ENCODE peak calls at places on chromosomes 16 and 17, in six cellular contexts. One of them, this sample, is unnamed. For H3K4me1 and H3K36me3, the result is how much of the 10 kb centered on the place peaks cover.

GRCh38 chr17:63249256-63250006 is 196.7 kb downstream of the CYB561 start:
- DNase-seq in fibroblast of lung: peak
- DNase-seq in adrenal gland: no peak
- DNase-seq in thoracic aorta: no peak
- DNase-seq in left ventricle myocardium inferior: no peak
- DNase-seq in testis: no peak
- DNase-seq in this sample: no peak

GRCh38 chr17:5184284-5184683 is 7.4 kb downstream of the ZNF594 start:
- DNase-seq in fibroblast of lung: no peak
- DNase-seq in adrenal gland: no peak
- DNase-seq in thoracic aorta: no peak
- DNase-seq in left ventricle myocardium inferior: no peak
- DNase-seq in testis: no peak
- DNase-seq in this sample: no peak

GRCh38 chr16:3458852-3459361 is 15.4 kb downstream of the NAA60 start:
- DNase-seq in fibroblast of lung: peak
- DNase-seq in adrenal gland: no peak
- DNase-seq in thoracic aorta: no peak
- DNase-seq in left ventricle myocardium inferior: no peak
- DNase-seq in testis: no peak
- DNase-seq in this sample: no peak

GRCh38 chr17:31397256-31397939 is 5.9 kb downstream of the RAB11FIP4 start:
- DNase-seq in fibroblast of lung: no peak
- DNase-seq in adrenal gland: no peak
- DNase-seq in thoracic aorta: no peak
- DNase-seq in left ventricle myocardium inferior: no peak
- DNase-seq in testis: peak
- DNase-seq in this sample: peak

GRCh38 chr17:4710693-4711634 is 532 bp downstream of the ARRB2 start:
- DNase-seq in fibroblast of lung: no peak
- DNase-seq in adrenal gland: no peak
- DNase-seq in thoracic aorta: no peak
- DNase-seq in left ventricle myocardium inferior: no peak
- DNase-seq in testis: no peak
- DNase-seq in this sample: no peak

GRCh38 chr17:55303701-55304145 is 39.0 kb downstream of the HLF start:
- DNase-seq in fibroblast of lung: peak
- DNase-seq in adrenal gland: no peak
- DNase-seq in thoracic aorta: no peak
- DNase-seq in left ventricle myocardium inferior: no peak
- DNase-seq in testis: no peak
- DNase-seq in this sample: no peak

GRCh38 chr16:20910781-20911321 is 10.3 kb downstream of the LYRM1 start:
- DNase-seq in fibroblast of lung: peak
- DNase-seq in adrenal gland: no peak
- DNase-seq in thoracic aorta: no peak
- DNase-seq in left ventricle myocardium inferior: no peak
- DNase-seq in testis: no peak
- DNase-seq in this sample: no peak

GRCh38 chr17:313911-314613 is 38.5 kb downstream of the RPH3AL start:
- DNase-seq in fibroblast of lung: no peak
- DNase-seq in adrenal gland: peak
- DNase-seq in thoracic aorta: no peak
- DNase-seq in left ventricle myocardium inferior: no peak
- DNase-seq in testis: no peak
- DNase-seq in this sample: no peak

GRCh38 chr16:68382296-68382718 is 66.0 kb downstream of the SMPD3 start:
- DNase-seq in fibroblast of lung: no peak
- DNase-seq in adrenal gland: no peak
- DNase-seq in thoracic aorta: no peak
- DNase-seq in left ventricle myocardium inferior: no peak
- DNase-seq in testis: no peak
- DNase-seq in this sample: no peak

GRCh38 chr16:75288596-75289120 is 37.2 kb upstream of the BCAR1 start:
- DNase-seq in fibroblast of lung: no peak
- DNase-seq in adrenal gland: no peak
- DNase-seq in thoracic aorta: no peak
- DNase-seq in left ventricle myocardium inferior: no peak
- DNase-seq in testis: no peak
- DNase-seq in this sample: no peak

GRCh38 chr17:79006001-79006400 is 3.6 kb downstream of the CANT1 start:
- DNase-seq in fibroblast of lung: no peak
- DNase-seq in adrenal gland: no peak
- DNase-seq in thoracic aorta: no peak
- DNase-seq in left ventricle myocardium inferior: no peak
- DNase-seq in testis: peak
- DNase-seq in this sample: no peak

GRCh38 chr17:10730956-10731879 is 1.4 kb upstream of the TMEM220 start:
- DNase-seq in fibroblast of lung: peak
- DNase-seq in adrenal gland: no peak
- DNase-seq in thoracic aorta: no peak
- DNase-seq in left ventricle myocardium inferior: no peak
- DNase-seq in testis: no peak
- DNase-seq in this sample: peak

GRCh38 chr16:50627419-50627818 is 53.7 kb downstream of the SNX20 start:
- DNase-seq in fibroblast of lung: peak
- DNase-seq in adrenal gland: peak
- DNase-seq in thoracic aorta: peak
- DNase-seq in left ventricle myocardium inferior: peak
- DNase-seq in testis: peak
- DNase-seq in this sample: peak

GRCh38 chr17:7914771-7915610 is 1.1 kb downstream of the RNF227 start:
- DNase-seq in fibroblast of lung: peak
- DNase-seq in adrenal gland: peak
- DNase-seq in thoracic aorta: no peak
- DNase-seq in left ventricle myocardium inferior: peak
- DNase-seq in testis: peak
- DNase-seq in this sample: peak

GRCh38 chr17:50355336-50355700 is 9.4 kb downstream of the XYLT2 start:
- DNase-seq in fibroblast of lung: no peak
- DNase-seq in adrenal gland: no peak
- DNase-seq in thoracic aorta: no peak
- DNase-seq in left ventricle myocardium inferior: no peak
- DNase-seq in testis: no peak
- DNase-seq in this sample: no peak

GRCh38 chr16:2511128-2511785 is 2.5 kb upstream of the ATP6V0C start:
- DNase-seq in fibroblast of lung: peak
- DNase-seq in adrenal gland: no peak
- DNase-seq in thoracic aorta: no peak
- DNase-seq in left ventricle myocardium inferior: peak
- DNase-seq in testis: peak
- DNase-seq in this sample: peak

GRCh38 chr16:4507588-4508345 is 30.8 kb downstream of the CDIP1 start:
- DNase-seq in fibroblast of lung: no peak
- DNase-seq in adrenal gland: no peak
- DNase-seq in thoracic aorta: no peak
- DNase-seq in left ventricle myocardium inferior: no peak
- DNase-seq in testis: no peak
- DNase-seq in this sample: no peak
- H3K4me1 ChIP-seq in fibroblast of lung: under half
- H3K4me1 ChIP-seq in adrenal gland: under half
- H3K4me1 ChIP-seq in thoracic aorta: under half
- H3K4me1 ChIP-seq in left ventricle myocardium inferior: half or more
- H3K4me1 ChIP-seq in testis: under half
- H3K4me1 ChIP-seq in this sample: under half

GRCh38 chr17:80613732-80614071 is 69.1 kb downstream of the RPTOR start:
- DNase-seq in fibroblast of lung: no peak
- DNase-seq in adrenal gland: no peak
- DNase-seq in thoracic aorta: no peak
- DNase-seq in left ventricle myocardium inferior: no peak
- DNase-seq in testis: no peak
- DNase-seq in this sample: no peak
- H3K27ac ChIP-seq in fibroblast of lung: no peak
- H3K27ac ChIP-seq in adrenal gland: no peak
- H3K27ac ChIP-seq in thoracic aorta: no peak
- H3K27ac ChIP-seq in left ventricle myocardium inferior: no peak
- H3K27ac ChIP-seq in testis: no peak
- H3K27ac ChIP-seq in this sample: no peak

GRCh38 chr17:37847811-37848331 is 76.3 kb upstream of the TBC1D3K start:
- DNase-seq in fibroblast of lung: no peak
- DNase-seq in adrenal gland: no peak
- DNase-seq in thoracic aorta: no peak
- DNase-seq in left ventricle myocardium inferior: no peak
- DNase-seq in testis: no peak
- DNase-seq in this sample: no peak
- H3K36me3 ChIP-seq in fibroblast of lung: under half
- H3K36me3 ChIP-seq in adrenal gland: under half
- H3K36me3 ChIP-seq in thoracic aorta: under half
- H3K36me3 ChIP-seq in left ventricle myocardium inferior: under half
- H3K36me3 ChIP-seq in testis: under half
- H3K36me3 ChIP-seq in this sample: under half

DNA sequence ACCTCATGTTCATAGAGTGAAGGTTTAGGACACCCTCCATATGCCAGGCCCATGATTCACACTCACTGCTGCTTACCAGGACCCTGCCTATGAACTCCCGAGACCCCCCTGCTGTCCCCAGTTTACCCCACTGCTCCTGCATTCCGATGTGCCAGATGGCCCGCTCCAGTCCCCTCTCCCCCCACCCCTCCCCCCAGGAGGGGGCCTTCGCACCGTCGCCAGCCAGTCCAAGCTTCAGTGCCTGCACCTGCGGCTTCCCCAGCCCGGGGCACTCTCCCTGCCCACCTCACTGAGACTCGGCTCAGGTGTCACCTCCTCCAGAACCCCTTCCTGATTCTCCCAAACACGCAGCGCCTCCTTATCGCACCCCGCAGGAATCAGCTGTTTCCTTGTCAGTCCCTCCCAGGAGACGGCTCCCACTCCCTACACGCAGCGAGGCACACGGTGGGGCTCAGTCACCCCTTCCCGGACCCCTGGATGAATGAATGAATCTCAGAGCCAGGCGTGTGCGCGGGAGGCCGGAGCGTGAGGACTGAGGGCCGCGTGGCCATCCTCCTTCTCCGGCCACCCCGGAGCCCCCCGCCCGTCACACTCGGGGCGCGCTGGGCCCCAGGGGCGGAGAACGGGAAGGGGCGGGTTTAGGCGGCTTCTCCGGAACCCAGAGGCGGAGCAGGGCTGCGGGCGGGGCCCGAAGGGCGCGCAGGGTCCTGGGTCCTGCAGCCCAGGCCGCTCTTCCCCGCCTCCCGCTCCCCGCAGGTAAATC is 1.7 kb downstream of the MYO1C start:
- DNase-seq in fibroblast of lung: peak
- DNase-seq in adrenal gland: peak
- DNase-seq in thoracic aorta: no peak
- DNase-seq in left ventricle myocardium inferior: peak
- DNase-seq in testis: peak
- DNase-seq in this sample: peak
- H3K4me1 ChIP-seq in fibroblast of lung: under half
- H3K4me1 ChIP-seq in adrenal gland: under half
- H3K4me1 ChIP-seq in thoracic aorta: half or more
- H3K4me1 ChIP-seq in left ventricle myocardium inferior: half or more
- H3K4me1 ChIP-seq in testis: under half
- H3K4me1 ChIP-seq in this sample: under half

This sample was measured in right atrium auricular region.